ENCODE peak calls at places on chromosome 13, in four cellular contexts. One of them, this sample, is unnamed.

GRCh38 chr13:32880636-32881035 is 135.6 kb upstream of the KL start:
- DNase-seq in HCEC 1CT: no peak
- DNase-seq in anterior cingulate cortex: no peak
- DNase-seq in activated CD8-positive, alpha-beta memory T cell treated with anti-CD3 and anti-CD28 coated beads, Interleukin-2, amount 10 ng/mL, durations not matched to agents 7 days and 5 days: no peak
- DNase-seq in this sample: no peak

GRCh38 chr13:105462098-105462497 is 1073.4 kb downstream of the EFNB2 start:
- DNase-seq in activated CD8-positive, alpha-beta memory T cell treated with anti-CD3 and anti-CD28 coated beads, Interleukin-2, amount 10 ng/mL, durations not matched to agents 7 days and 5 days: no peak
- DNase-seq in anterior cingulate cortex: no peak
- DNase-seq in HCEC 1CT: no peak
- DNase-seq in this sample: no peak

GRCh38 chr13:30033681-30034447 is 183.4 kb upstream of the UBL3 start:
- DNase-seq in HCEC 1CT: peak; percentile 96
- DNase-seq in activated CD8-positive, alpha-beta memory T cell treated with anti-CD3 and anti-CD28 coated beads, Interleukin-2, amount 10 ng/mL, durations not matched to agents 7 days and 5 days: no peak
- DNase-seq in anterior cingulate cortex: no peak
- DNase-seq in this sample: peak; percentile 89

GRCh38 chr13:94552095-94552494 is 43.9 kb downstream of the TGDS start:
- DNase-seq in HCEC 1CT: no peak
- DNase-seq in anterior cingulate cortex: no peak
- DNase-seq in activated CD8-positive, alpha-beta memory T cell treated with anti-CD3 and anti-CD28 coated beads, Interleukin-2, amount 10 ng/mL, durations not matched to agents 7 days and 5 days: no peak
- DNase-seq in this sample: no peak

GRCh38 chr13:29487466-29488454 is 107.7 kb downstream of the SLC7A1 start:
- DNase-seq in HCEC 1CT: no peak
- DNase-seq in anterior cingulate cortex: no peak
- DNase-seq in activated CD8-positive, alpha-beta memory T cell treated with anti-CD3 and anti-CD28 coated beads, Interleukin-2, amount 10 ng/mL, durations not matched to agents 7 days and 5 days: no peak
- DNase-seq in this sample: no peak

GRCh38 chr13:68168448-68168847 is 938.3 kb upstream of the PCDH9 start:
- DNase-seq in HCEC 1CT: no peak
- DNase-seq in anterior cingulate cortex: no peak
- DNase-seq in activated CD8-positive, alpha-beta memory T cell treated with anti-CD3 and anti-CD28 coated beads, Interleukin-2, amount 10 ng/mL, durations not matched to agents 7 days and 5 days: no peak
- DNase-seq in this sample: no peak

GRCh38 chr13:96020155-96020575 is 33.0 kb downstream of the UGGT2 start:
- DNase-seq in activated CD8-positive, alpha-beta memory T cell treated with anti-CD3 and anti-CD28 coated beads, Interleukin-2, amount 10 ng/mL, durations not matched to agents 7 days and 5 days: no peak
- DNase-seq in anterior cingulate cortex: peak; percentile 4
- DNase-seq in HCEC 1CT: peak; percentile 73
- DNase-seq in this sample: peak; percentile 65

GRCh38 chr13:114325729-114326128 is 11.4 kb downstream of the CHAMP1 start:
- DNase-seq in anterior cingulate cortex: no peak
- DNase-seq in activated CD8-positive, alpha-beta memory T cell treated with anti-CD3 and anti-CD28 coated beads, Interleukin-2, amount 10 ng/mL, durations not matched to agents 7 days and 5 days: no peak
- DNase-seq in HCEC 1CT: no peak
- DNase-seq in this sample: no peak

GRCh38 chr13:94234766-94235165 is 244.7 kb downstream of the DCT start:
- DNase-seq in HCEC 1CT: no peak
- DNase-seq in anterior cingulate cortex: no peak
- DNase-seq in activated CD8-positive, alpha-beta memory T cell treated with anti-CD3 and anti-CD28 coated beads, Interleukin-2, amount 10 ng/mL, durations not matched to agents 7 days and 5 days: no peak
- DNase-seq in this sample: no peak

GRCh38 chr13:27680465-27680864 is 58.8 kb downstream of the POLR1D start:
- DNase-seq in anterior cingulate cortex: no peak
- DNase-seq in HCEC 1CT: no peak
- DNase-seq in activated CD8-positive, alpha-beta memory T cell treated with anti-CD3 and anti-CD28 coated beads, Interleukin-2, amount 10 ng/mL, durations not matched to agents 7 days and 5 days: no peak
- DNase-seq in this sample: no peak

GRCh38 chr13:21673592-21674270 is 2.9 kb downstream of the FGF9 start:
- DNase-seq in activated CD8-positive, alpha-beta memory T cell treated with anti-CD3 and anti-CD28 coated beads, Interleukin-2, amount 10 ng/mL, durations not matched to agents 7 days and 5 days: no peak
- DNase-seq in anterior cingulate cortex: no peak
- DNase-seq in HCEC 1CT: peak; percentile 32
- DNase-seq in this sample: no peak

GRCh38 chr13:113856716-113857065 is 7.2 kb downstream of the GAS6 start:
- DNase-seq in HCEC 1CT: peak; percentile 71
- DNase-seq in activated CD8-positive, alpha-beta memory T cell treated with anti-CD3 and anti-CD28 coated beads, Interleukin-2, amount 10 ng/mL, durations not matched to agents 7 days and 5 days: no peak
- DNase-seq in anterior cingulate cortex: no peak
- DNase-seq in this sample: no peak

GRCh38 chr13:80712026-80712425 is 371.1 kb upstream of the SPRY2 start:
- DNase-seq in HCEC 1CT: peak; percentile 23
- DNase-seq in anterior cingulate cortex: no peak
- DNase-seq in activated CD8-positive, alpha-beta memory T cell treated with anti-CD3 and anti-CD28 coated beads, Interleukin-2, amount 10 ng/mL, durations not matched to agents 7 days and 5 days: no peak
- DNase-seq in this sample: no peak

GRCh38 chr13:27274631-27275030 is 4.0 kb downstream of the RASL11A start:
- DNase-seq in activated CD8-positive, alpha-beta memory T cell treated with anti-CD3 and anti-CD28 coated beads, Interleukin-2, amount 10 ng/mL, durations not matched to agents 7 days and 5 days: no peak
- DNase-seq in anterior cingulate cortex: no peak
- DNase-seq in HCEC 1CT: no peak
- DNase-seq in this sample: no peak

GRCh38 chr13:27024781-27025492 is 146.7 kb downstream of the USP12 start:
- DNase-seq in anterior cingulate cortex: no peak
- DNase-seq in HCEC 1CT: no peak
- DNase-seq in activated CD8-positive, alpha-beta memory T cell treated with anti-CD3 and anti-CD28 coated beads, Interleukin-2, amount 10 ng/mL, durations not matched to agents 7 days and 5 days: peak; percentile 31
- DNase-seq in this sample: no peak

GRCh38 chr13:51584731-51585191 is 499 bp downstream of the WDFY2 start:
- DNase-seq in anterior cingulate cortex: peak; percentile 81
- DNase-seq in HCEC 1CT: peak; percentile 60
- DNase-seq in activated CD8-positive, alpha-beta memory T cell treated with anti-CD3 and anti-CD28 coated beads, Interleukin-2, amount 10 ng/mL, durations not matched to agents 7 days and 5 days: peak; percentile 86
- DNase-seq in this sample: no peak

GRCh38 chr13:90070362-90070761 is 1277.1 kb upstream of the MIR17HG start:
- DNase-seq in activated CD8-positive, alpha-beta memory T cell treated with anti-CD3 and anti-CD28 coated beads, Interleukin-2, amount 10 ng/mL, durations not matched to agents 7 days and 5 days: no peak
- DNase-seq in anterior cingulate cortex: no peak
- DNase-seq in HCEC 1CT: no peak
- DNase-seq in this sample: no peak

GRCh38 chr13:39600766-39601165 is 2.2 kb downstream of the LHFPL6 start:
- DNase-seq in HCEC 1CT: peak; percentile 36
- DNase-seq in anterior cingulate cortex: no peak
- DNase-seq in activated CD8-positive, alpha-beta memory T cell treated with anti-CD3 and anti-CD28 coated beads, Interleukin-2, amount 10 ng/mL, durations not matched to agents 7 days and 5 days: no peak
- DNase-seq in this sample: no peak

GRCh38 chr13:42038661-42039456 is 9.6 kb upstream of the DGKH start:
- DNase-seq in anterior cingulate cortex: no peak
- DNase-seq in activated CD8-positive, alpha-beta memory T cell treated with anti-CD3 and anti-CD28 coated beads, Interleukin-2, amount 10 ng/mL, durations not matched to agents 7 days and 5 days: no peak
- DNase-seq in HCEC 1CT: peak; percentile 31
- DNase-seq in this sample: no peak

GRCh38 chr13:41848435-41849255 is 112.3 kb downstream of the VWA8 start:
- DNase-seq in HCEC 1CT: no peak
- DNase-seq in anterior cingulate cortex: no peak
- DNase-seq in activated CD8-positive, alpha-beta memory T cell treated with anti-CD3 and anti-CD28 coated beads, Interleukin-2, amount 10 ng/mL, durations not matched to agents 7 days and 5 days: no peak
- DNase-seq in this sample: no peak

GRCh38 chr13:47112205-47112896 is 215.5 kb upstream of the HTR2A start:
- DNase-seq in anterior cingulate cortex: no peak
- DNase-seq in activated CD8-positive, alpha-beta memory T cell treated with anti-CD3 and anti-CD28 coated beads, Interleukin-2, amount 10 ng/mL, durations not matched to agents 7 days and 5 days: no peak
- DNase-seq in HCEC 1CT: peak; percentile 25
- DNase-seq in this sample: peak; percentile 51

GRCh38 chr13:51096131-51096530 is 14.9 kb downstream of the C13orf42 start:
- DNase-seq in anterior cingulate cortex: no peak
- DNase-seq in HCEC 1CT: no peak
- DNase-seq in activated CD8-positive, alpha-beta memory T cell treated with anti-CD3 and anti-CD28 coated beads, Interleukin-2, amount 10 ng/mL, durations not matched to agents 7 days and 5 days: no peak
- DNase-seq in this sample: no peak

GRCh38 chr13:100182894-100183490 is 94.1 kb downstream of the PCCA start:
- DNase-seq in anterior cingulate cortex: no peak
- DNase-seq in activated CD8-positive, alpha-beta memory T cell treated with anti-CD3 and anti-CD28 coated beads, Interleukin-2, amount 10 ng/mL, durations not matched to agents 7 days and 5 days: no peak
- DNase-seq in HCEC 1CT: no peak
- DNase-seq in this sample: no peak

GRCh38 chr13:50679321-50679720 is 164.2 kb downstream of the DLEU7 start:
- DNase-seq in activated CD8-positive, alpha-beta memory T cell treated with anti-CD3 and anti-CD28 coated beads, Interleukin-2, amount 10 ng/mL, durations not matched to agents 7 days and 5 days: no peak
- DNase-seq in HCEC 1CT: peak; percentile 53
- DNase-seq in anterior cingulate cortex: no peak
- DNase-seq in this sample: peak; percentile 76

GRCh38 chr13:101829484-101829883 is 377.0 kb downstream of the ITGBL1 start:
- DNase-seq in activated CD8-positive, alpha-beta memory T cell treated with anti-CD3 and anti-CD28 coated beads, Interleukin-2, amount 10 ng/mL, durations not matched to agents 7 days and 5 days: no peak
- DNase-seq in HCEC 1CT: no peak
- DNase-seq in anterior cingulate cortex: no peak
- DNase-seq in this sample: no peak

This sample was measured in HT1080.